ENCODE peak calls at places on chromosomes 13 and 19, in eight cellular contexts. E, V, I, D, N, P, L and U are unnamed samples.

GRCh38 chr19:18663940-18664530 is 19.4 kb upstream of the CRTC1 start:
- DNase-seq in L (no peak), D (peak), E (no peak), I (no peak), P (no peak), V (no peak), N (no peak), U (no peak)

GRCh38 chr13:74273591-74273990 is 139.4 kb upstream of the KLF12 start:
- DNase-seq in N (no peak), L (peak), P (no peak), V (no peak), D (no peak), I (no peak), E (no peak), U (no peak)

GRCh38 chr13:64239372-64239771 is 2823.7 kb upstream of the PCDH20 start:
- DNase-seq in L (peak), E (no peak), I (peak), N (no peak), P (no peak), V (no peak), D (no peak), U (no peak)

GRCh38 chr19:49492573-49493411 is 3.4 kb upstream of the RPS11 start:
- DNase-seq in N (no peak), P (no peak), I (no peak), L (no peak), V (no peak), D (no peak), E (no peak), U (no peak)

GRCh38 chr13:106810069-106810468 is 242.1 kb upstream of the ARGLU1 start:
- DNase-seq in P (no peak), E (no peak), N (no peak), V (no peak), I (no peak), D (no peak), L (no peak), U (no peak)

GRCh38 chr13:72530471-72530870 is 197.0 kb downstream of the MZT1 start:
- DNase-seq in E (no peak), P (no peak), L (peak), V (no peak), I (no peak), N (no peak), D (no peak), U (no peak)

GRCh38 chr19:13396256-13397080 is 109.8 kb downstream of the CACNA1A start:
- DNase-seq in I (peak), N (no peak), L (peak), E (peak), V (no peak), P (no peak), D (no peak), U (no peak)

GRCh38 chr13:42760949-42761348 is 20.4 kb upstream of the FAM216B start:
- DNase-seq in L (no peak), I (no peak), N (no peak), D (no peak), E (no peak), P (no peak), V (no peak), U (no peak)

GRCh38 chr13:48624858-48625257 is 28.9 kb upstream of the CYSLTR2 start:
- DNase-seq in N (no peak), L (no peak), I (no peak), P (no peak), E (no peak), V (no peak), D (no peak), U (no peak)

GRCh38 chr13:74438911-74439310 is 304.7 kb upstream of the KLF12 start:
- DNase-seq in P (no peak), V (no peak), N (no peak), I (no peak), L (peak), E (no peak), D (no peak), U (no peak)

GRCh38 chr13:109779074-109779473 is 7.3 kb downstream of the IRS2 start:
- DNase-seq in N (no peak), L (no peak), V (no peak), P (no peak), D (no peak), E (no peak), I (no peak), U (no peak)

GRCh38 chr19:40605201-40605971 is 4.2 kb downstream of the LTBP4 start:
- DNase-seq in N (peak), I (no peak), E (peak), V (peak), L (peak), P (no peak), D (peak), U (no peak)

GRCh38 chr19:56393119-56394012 is at the start of gene ZNF582:
- DNase-seq in P (peak), E (peak), V (peak), N (peak), D (peak), L (peak), I (peak), U (peak)

GRCh38 chr19:485583-486236 is 10.6 kb upstream of the MADCAM1 start:
- DNase-seq in P (peak), N (no peak), I (no peak), V (peak), E (no peak), D (no peak), L (peak), U (peak)

GRCh38 chr13:37587236-37587635 is 11.3 kb downstream of the POSTN start:
- DNase-seq in N (no peak), V (no peak), D (no peak), E (no peak), P (no peak), L (no peak), I (no peak), U (no peak)

GRCh38 chr13:77409412-77409811 is 82.5 kb upstream of the MYCBP2 start:
- DNase-seq in D (no peak), L (no peak), E (no peak), V (no peak), I (no peak), N (no peak), P (no peak), U (no peak)

GRCh38 chr13:84037937-84038464 is 155.7 kb upstream of the SLITRK1 start:
- DNase-seq in E (no peak), I (no peak), V (no peak), D (no peak), N (no peak), P (no peak), L (no peak), U (no peak)

GRCh38 chr13:62061751-62062150 is 646.1 kb upstream of the PCDH20 start:
- DNase-seq in E (no peak), P (no peak), D (no peak), L (no peak), N (no peak), I (no peak), V (no peak), U (no peak)

GRCh38 chr13:26022538-26023292 is 29.1 kb downstream of the SHISA2 start:
- DNase-seq in E (peak), D (peak), V (peak), N (no peak), I (peak), P (no peak), L (peak), U (no peak)

GRCh38 chr19:37886571-37886970 is 19.8 kb downstream of the WDR87 start:
- DNase-seq in V (no peak), P (no peak), E (no peak), I (no peak), D (no peak), N (no peak), L (no peak), U (no peak)

GRCh38 chr19:11693505-11694499 is 44.9 kb downstream of the ZNF823 start:
- DNase-seq in L (peak), N (no peak), V (no peak), E (peak), P (no peak), D (no peak), I (peak), U (no peak)

GRCh38 chr19:56637976-56638555 is 4.9 kb upstream of the SMIM17 start:
- DNase-seq in V (peak), D (peak), P (peak), N (no peak), L (peak), I (peak), E (peak), U (no peak)

GRCh38 chr13:112146073-112146360 is 79.1 kb downstream of the SOX1 start:
- DNase-seq in L (no peak), V (no peak), I (no peak), E (no peak), N (no peak), P (no peak), D (no peak), U (no peak)

GRCh38 chr13:33639640-33640080 is 178.3 kb upstream of the RFC3 start:
- DNase-seq in E (peak), D (no peak), P (no peak), V (no peak), I (no peak), N (peak), L (no peak), U (no peak)

GRCh38 chr19:36378625-36379509 is at the start of gene ZFP14:
- DNase-seq in D (peak), V (peak), I (peak), N (peak), P (peak), E (peak), L (peak), U (peak)

GRCh38 chr19:47432091-47432490 is 12.8 kb upstream of the MEIS3 start:
- DNase-seq in N (no peak), D (no peak), I (no peak), L (no peak), P (no peak), V (no peak), E (no peak), U (no peak)